ENCODE peak calls at places on chromosomes 1 and 21, in seven cellular contexts. J is HEK293T, B is K562, M is H1, Q is HCT116, G is HepG2, R is GM12878. Y is an unnamed sample.

GRCh38 chr21:34938079-34938764 is 110.9 kb downstream of the RUNX1 start:
- DNase-seq in J (no peak), B (no peak), M (no peak), Q (no peak), G (no peak), R (no peak), Y (no peak)

GRCh38 chr1:79079770-79080169 is 73.2 kb upstream of the ADGRL4 start:
- DNase-seq in J (peak), B (no peak), M (no peak), Q (peak), G (no peak), R (no peak), Y (peak)

GRCh38 chr1:36115200-36115669 is 9.8 kb downstream of the COL8A2 start:
- DNase-seq in J (no peak), B (peak), M (no peak), Q (no peak), G (no peak), R (no peak), Y (no peak)

GRCh38 chr1:47575855-47576757 is 138.3 kb downstream of the FOXD2 start:
- DNase-seq in J (no peak), B (no peak), M (no peak), Q (no peak), G (no peak), R (no peak), Y (no peak)

GRCh38 chr1:242139437-242139836 is 140.5 kb upstream of the MAP1LC3C start:
- DNase-seq in J (no peak), B (no peak), M (no peak), Q (no peak), G (no peak), R (peak), Y (no peak)

GRCh38 chr1:155079487-155080249 is 1.0 kb downstream of the EFNA3 start:
- DNase-seq in J (no peak), B (no peak), M (peak), Q (no peak), G (no peak), R (no peak), Y (no peak)

GRCh38 chr1:217343907-217344306 is 287.0 kb downstream of the GPATCH2 start:
- DNase-seq in J (no peak), B (no peak), M (peak), Q (no peak), G (no peak), R (no peak), Y (peak)

GRCh38 chr1:20981903-20982695 is 194.6 kb downstream of the EIF4G3 start:
- DNase-seq in J (no peak), B (no peak), M (no peak), Q (no peak), G (peak), R (no peak), Y (no peak)

GRCh38 chr21:15285567-15285966 is 220.8 kb upstream of the NRIP1 start:
- DNase-seq in J (no peak), B (no peak), M (no peak), Q (no peak), G (no peak), R (no peak), Y (no peak)

GRCh38 chr1:156052862-156053769 is 482 bp downstream of the UBQLN4 start:
- DNase-seq in J (peak), B (peak), M (peak), Q (peak), G (peak), R (no peak), Y (peak)

GRCh38 chr1:84698718-84699117 is 8.5 kb upstream of the SSX2IP start:
- DNase-seq in J (no peak), B (peak), M (no peak), Q (peak), G (no peak), R (no peak), Y (no peak)

GRCh38 chr21:37230632-37231246 is 36.4 kb downstream of the VPS26C start:
- DNase-seq in J (no peak), B (no peak), M (peak), Q (no peak), G (no peak), R (no peak), Y (no peak)

GRCh38 chr1:51316113-51316763 is 14.1 kb downstream of the TTC39A start:
- DNase-seq in J (no peak), B (no peak), M (no peak), Q (no peak), G (no peak), R (no peak), Y (no peak)

GRCh38 chr1:58442114-58442513 is 104.4 kb downstream of the OMA1 start:
- DNase-seq in J (no peak), B (no peak), M (no peak), Q (no peak), G (no peak), R (no peak), Y (no peak)

GRCh38 chr1:194300340-194300739 is 1113.9 kb upstream of the B3GALT2 start:
- DNase-seq in J (no peak), B (no peak), M (no peak), Q (no peak), G (no peak), R (no peak), Y (no peak)

GRCh38 chr1:33377750-33378149 is 53.1 kb downstream of the PHC2 start:
- DNase-seq in J (no peak), B (no peak), M (no peak), Q (no peak), G (no peak), R (no peak), Y (no peak)

GRCh38 chr1:156090138-156090821 is 8.0 kb upstream of the MEX3A start:
- DNase-seq in J (no peak), B (no peak), M (no peak), Q (no peak), G (no peak), R (no peak), Y (no peak)

GRCh38 chr1:66418021-66418420 is 115.9 kb upstream of the SGIP1 start:
- DNase-seq in J (no peak), B (no peak), M (no peak), Q (no peak), G (no peak), R (no peak), Y (no peak)

GRCh38 chr1:86515597-86515996 is 31.3 kb upstream of the CLCA4 start:
- DNase-seq in J (peak), B (peak), M (no peak), Q (peak), G (peak), R (no peak), Y (peak)

GRCh38 chr1:2937805-2938204 is 83.5 kb upstream of the ACTRT2 start:
- DNase-seq in J (no peak), B (no peak), M (no peak), Q (no peak), G (no peak), R (no peak), Y (no peak)

GRCh38 chr1:34846265-34846664 is 13.3 kb downstream of the SMIM12 start:
- DNase-seq in J (no peak), B (no peak), M (no peak), Q (no peak), G (no peak), R (no peak), Y (no peak)

GRCh38 chr1:193058529-193059281 is 455 bp downstream of the UCHL5 start:
- DNase-seq in J (peak), B (peak), M (peak), Q (no peak), G (peak), R (peak), Y (peak)

GRCh38 chr1:18957532-18958295 is 1.2 kb upstream of the IFFO2 start:
- DNase-seq in J (no peak), B (no peak), M (no peak), Q (no peak), G (peak), R (no peak), Y (no peak)

GRCh38 chr21:28805885-28806284 is 186.8 kb downstream of the LTN1 start:
- DNase-seq in J (no peak), B (no peak), M (no peak), Q (no peak), G (no peak), R (no peak), Y (no peak)

GRCh38 chr1:226125097-226125630 is 61.4 kb downstream of the ACBD3 start:
- DNase-seq in J (peak), B (peak), M (peak), Q (peak), G (peak), R (peak), Y (peak)

DNA sequence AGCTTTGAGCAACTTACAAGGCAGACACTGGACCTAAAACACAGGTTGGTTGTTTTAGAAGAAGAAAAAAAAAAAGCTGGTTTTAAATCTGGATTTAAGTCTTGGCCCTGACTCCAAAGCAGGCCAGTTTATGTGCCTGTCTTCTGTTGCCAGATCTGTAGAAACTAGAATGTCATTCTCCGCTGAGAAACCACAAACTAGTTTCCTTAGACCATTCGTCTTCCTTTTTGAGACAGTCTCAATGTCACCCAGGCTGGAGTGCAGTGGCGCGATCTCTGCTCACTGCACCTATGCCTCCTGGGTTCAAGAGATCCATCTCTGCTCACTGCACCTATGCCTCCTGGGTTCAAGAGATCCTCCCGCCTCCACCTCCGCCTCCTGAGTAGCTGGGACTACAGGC is 33.9 kb downstream of the APP start:
- DNase-seq in J (no peak), B (no peak), M (no peak), Q (no peak), G (no peak), R (peak), Y (no peak)
- TF ChIP-seq SP1 in J (no peak), B (no peak), M (no peak), Q (no peak), G (no peak), R (no peak), Y (no peak)

GRCh38 chr1:44684525-44684924 is 10.0 kb downstream of the ARMH1 start:
- DNase-seq in J (no peak), B (no peak), M (no peak), Q (no peak), G (no peak), R (peak), Y (no peak)
- TF ChIP-seq SP1 in J (no peak), B (no peak), M (no peak), Q (no peak), G (no peak), R (no peak), Y (no peak)

DNA sequence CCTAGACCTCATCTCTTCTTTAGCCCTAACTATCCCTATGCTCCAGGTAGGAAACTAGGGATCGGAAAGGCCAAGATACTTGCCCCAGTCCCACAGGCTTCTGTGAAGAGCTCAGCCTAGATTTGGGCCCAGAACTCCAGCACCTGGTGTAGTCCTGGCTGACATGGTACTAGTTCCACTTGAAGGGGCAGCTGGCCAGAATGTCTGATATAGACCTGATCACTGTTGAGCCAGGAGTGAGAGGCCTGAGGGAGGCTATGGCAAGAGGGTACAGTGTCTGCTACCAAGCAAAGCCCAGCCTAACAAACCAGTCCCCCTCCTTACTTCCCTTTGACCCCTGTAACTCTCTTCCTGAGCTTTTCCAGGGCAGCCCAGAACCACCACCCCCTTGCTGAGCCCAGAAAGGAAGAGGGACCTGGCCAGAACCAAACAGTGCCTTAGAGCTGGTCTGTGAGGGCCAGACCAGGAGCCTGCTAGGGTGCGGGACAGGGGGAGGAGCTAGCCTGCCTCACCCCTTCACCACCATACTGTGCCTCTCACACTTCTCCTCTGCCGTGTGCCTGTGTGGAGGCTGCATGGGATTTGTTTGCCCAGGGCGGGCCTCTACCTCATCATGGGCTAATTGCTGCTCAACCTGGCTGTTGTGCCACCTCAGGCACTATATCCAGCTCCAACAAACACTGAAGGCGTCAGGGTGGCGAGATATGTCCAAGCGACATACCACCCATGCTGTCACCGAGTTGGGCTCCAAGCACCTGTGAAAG is 10.9 kb downstream of the POMGNT1 start:
- DNase-seq in J (no peak), B (no peak), M (no peak), Q (no peak), G (no peak), R (no peak), Y (no peak)
- TF ChIP-seq SP1 in J (no peak), B (no peak), M (no peak), Q (no peak), G (no peak), R (no peak), Y (no peak)

GRCh38 chr21:45542242-45542666 is at the start of gene SLC19A1:
- DNase-seq in J (peak), B (peak), M (peak), Q (no peak), G (no peak), R (no peak), Y (peak)
- TF ChIP-seq SP1 in J (no peak), B (no peak), M (no peak), Q (no peak), G (no peak), R (peak), Y (peak)

GRCh38 chr1:113981962-113982931 is 3.0 kb downstream of the OLFML3 start:
- DNase-seq in J (peak), B (no peak), M (no peak), Q (no peak), G (peak), R (no peak), Y (no peak)
- TF ChIP-seq SP1 in J (no peak), B (no peak), M (no peak), Q (no peak), G (no peak), R (no peak), Y (no peak)

GRCh38 chr1:53499257-53500183 is 40.3 kb downstream of the DMRTB1 start:
- DNase-seq in J (no peak), B (no peak), M (no peak), Q (no peak), G (no peak), R (no peak), Y (no peak)

GRCh38 chr1:53495608-53496345 is 36.6 kb downstream of the DMRTB1 start:
- DNase-seq in J (no peak), B (no peak), M (no peak), Q (no peak), G (no peak), R (no peak), Y (no peak)

GRCh38 chr1:53501065-53502005 is 42.1 kb downstream of the DMRTB1 start:
- DNase-seq in J (no peak), B (no peak), M (no peak), Q (no peak), G (no peak), R (no peak), Y (no peak)

GRCh38 chr1:53500184-53501064 is 41.2 kb downstream of the DMRTB1 start:
- DNase-seq in J (no peak), B (no peak), M (no peak), Q (no peak), G (no peak), R (no peak), Y (no peak)

DNA sequence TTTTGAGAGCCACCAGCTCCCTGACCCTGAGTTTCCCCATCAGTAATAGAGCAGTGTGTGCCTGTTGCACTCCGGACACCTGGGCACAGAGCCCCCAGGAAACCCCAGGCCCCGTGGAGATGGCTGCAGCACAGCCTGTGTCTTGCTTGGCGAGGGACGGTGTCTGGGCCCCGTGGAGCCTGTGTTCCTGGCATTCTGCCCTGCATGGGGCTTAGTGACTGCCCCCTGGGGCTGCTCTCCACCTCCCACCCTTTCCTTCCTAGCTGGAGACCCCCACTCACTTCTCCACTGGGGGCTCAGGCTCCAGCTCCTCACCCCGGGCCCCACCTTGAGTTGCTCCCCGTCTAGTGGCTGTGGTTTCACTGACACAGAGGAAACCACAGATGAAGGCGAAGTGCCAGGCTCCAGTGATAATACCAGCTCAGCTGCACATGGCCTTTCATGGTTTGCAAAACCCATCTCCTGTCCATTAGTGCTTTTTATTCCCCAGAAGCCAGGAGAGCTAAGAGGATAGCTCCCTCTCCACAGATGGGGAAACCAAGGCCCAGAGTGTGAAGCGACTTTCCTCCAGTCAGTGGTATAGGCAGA is 39.5 kb downstream of the DMRTB1 start:
- DNase-seq in J (no peak), B (no peak), M (no peak), Q (no peak), G (no peak), R (no peak), Y (no peak)
- TF ChIP-seq SP1 in J (no peak), B (no peak), M (no peak), Q (no peak), G (no peak), R (no peak), Y (no peak)

GRCh38 chr1:182087304-182087703 is 25.8 kb upstream of the ZNF648 start:
- DNase-seq in J (no peak), B (no peak), M (no peak), Q (no peak), G (no peak), R (no peak), Y (no peak)
- TF ChIP-seq SP1 in J (no peak), B (no peak), M (no peak), Q (no peak), G (no peak), R (no peak), Y (no peak)